ENCODE peak calls at places on chromosome 17, in five cellular contexts. W is activated CD8-positive, alpha-beta memory T cell treated with anti-CD3 and anti-CD28 coated beads for 4 hours; L is cardiac fibroblast; S is heart left ventricle; O is PC-9. U is an unnamed sample.

GRCh38 chr17:17439971-17440843 is 36.6 kb upstream of the MED9 start:
- DNase-seq in W (peak), L (peak), S (no peak), O (peak), U (no peak)

GRCh38 chr17:35022536-35023063 is 40.9 kb downstream of the RFFL start:
- DNase-seq in W (peak), L (peak), S (peak), O (no peak), U (peak)

GRCh38 chr17:2736956-2737355 is 12.5 kb downstream of the CCDC92B start:
- DNase-seq in W (no peak), L (no peak), S (no peak), O (no peak), U (no peak)

GRCh38 chr17:33551075-33551474 is 258.0 kb upstream of the ASIC2 start:
- DNase-seq in W (no peak), L (no peak), S (no peak), O (no peak), U (no peak)

GRCh38 chr17:69227536-69227935 is 1.1 kb downstream of the ABCA10 start:
- DNase-seq in W (no peak), L (no peak), S (no peak), O (no peak), U (no peak)

GRCh38 chr17:9517396-9517795 is 58.2 kb downstream of the STX8 start:
- DNase-seq in W (no peak), L (no peak), S (no peak), O (no peak), U (no peak)

GRCh38 chr17:34318474-34318873 is 761 bp upstream of the CCL8 start:
- DNase-seq in W (no peak), L (peak), S (no peak), O (no peak), U (no peak)

GRCh38 chr17:10156579-10157488 is 41.6 kb downstream of the GAS7 start:
- DNase-seq in W (no peak), L (no peak), S (peak), O (no peak), U (no peak)

GRCh38 chr17:50944054-50944901 is 78.1 kb upstream of the TOB1 start:
- DNase-seq in W (peak), L (peak), S (peak), O (peak), U (no peak)

GRCh38 chr17:17300624-17301568 is 2.3 kb upstream of the NT5M start:
- DNase-seq in W (peak), L (peak), S (peak), O (peak), U (peak)

GRCh38 chr17:42414782-42415409 is 8.2 kb downstream of the CAVIN1 start:
- DNase-seq in W (peak), L (no peak), S (peak), O (no peak), U (no peak)

U was measured in stromal cell of bone marrow.